ENCODE peak calls at places on chromosomes 6 and 20, in nine cellular contexts. One of them, this sample, is unnamed. For H3K4me1, the result is how much of the 10 kb centered on the place peaks cover.

GRCh38 chr20:23115823-23116222 is 29.7 kb upstream of the CD93 start:
- DNase-seq in PC-9: no peak
- DNase-seq in GM23248: peak
- DNase-seq in A549: no peak
- DNase-seq in tibial artery: no peak
- DNase-seq in cardiac muscle cell: no peak
- DNase-seq in endothelial cell of umbilical vein: no peak
- DNase-seq in uterus: no peak
- DNase-seq in psoas muscle: no peak
- DNase-seq in this sample: no peak

GRCh38 chr20:36745234-36745926 is 510 bp downstream of the NDRG3 start:
- DNase-seq in PC-9: no peak
- DNase-seq in GM23248: peak
- DNase-seq in A549: peak
- DNase-seq in tibial artery: no peak
- DNase-seq in cardiac muscle cell: peak
- DNase-seq in endothelial cell of umbilical vein: peak
- DNase-seq in uterus: peak
- DNase-seq in psoas muscle: peak
- DNase-seq in this sample: no peak

GRCh38 chr6:87590989-87591388 is 1.1 kb downstream of the ORC3 start:
- DNase-seq in PC-9: no peak
- DNase-seq in GM23248: peak
- DNase-seq in A549: no peak
- DNase-seq in tibial artery: no peak
- DNase-seq in cardiac muscle cell: no peak
- DNase-seq in endothelial cell of umbilical vein: no peak
- DNase-seq in uterus: no peak
- DNase-seq in psoas muscle: no peak
- DNase-seq in this sample: no peak

GRCh38 chr6:169092375-169092774 is 161.3 kb downstream of the THBS2 start:
- DNase-seq in PC-9: no peak
- DNase-seq in GM23248: peak
- DNase-seq in A549: no peak
- DNase-seq in tibial artery: no peak
- DNase-seq in cardiac muscle cell: no peak
- DNase-seq in endothelial cell of umbilical vein: no peak
- DNase-seq in uterus: no peak
- DNase-seq in psoas muscle: no peak
- DNase-seq in this sample: no peak

GRCh38 chr20:13333793-13334192 is 112.7 kb downstream of the ISM1 start:
- DNase-seq in PC-9: no peak
- DNase-seq in GM23248: no peak
- DNase-seq in A549: peak
- DNase-seq in tibial artery: no peak
- DNase-seq in cardiac muscle cell: no peak
- DNase-seq in endothelial cell of umbilical vein: peak
- DNase-seq in uterus: no peak
- DNase-seq in psoas muscle: no peak
- DNase-seq in this sample: no peak

GRCh38 chr20:14189794-14190402 is 147.5 kb downstream of the FLRT3 start:
- DNase-seq in PC-9: no peak
- DNase-seq in GM23248: peak
- DNase-seq in A549: peak
- DNase-seq in tibial artery: no peak
- DNase-seq in cardiac muscle cell: peak
- DNase-seq in endothelial cell of umbilical vein: peak
- DNase-seq in uterus: no peak
- DNase-seq in psoas muscle: no peak
- DNase-seq in this sample: no peak

GRCh38 chr6:101080597-101080996 is 199.5 kb upstream of the ASCC3 start:
- DNase-seq in PC-9: peak
- DNase-seq in GM23248: peak
- DNase-seq in A549: peak
- DNase-seq in tibial artery: no peak
- DNase-seq in cardiac muscle cell: no peak
- DNase-seq in endothelial cell of umbilical vein: no peak
- DNase-seq in uterus: no peak
- DNase-seq in psoas muscle: no peak
- DNase-seq in this sample: no peak

GRCh38 chr20:45343445-45343866 is 4.8 kb downstream of the SDC4 start:
- DNase-seq in PC-9: peak
- DNase-seq in GM23248: no peak
- DNase-seq in A549: no peak
- DNase-seq in tibial artery: no peak
- DNase-seq in cardiac muscle cell: no peak
- DNase-seq in endothelial cell of umbilical vein: no peak
- DNase-seq in uterus: no peak
- DNase-seq in psoas muscle: no peak
- DNase-seq in this sample: no peak

GRCh38 chr20:59044295-59044694 is 1.7 kb upstream of the PRELID3B start:
- DNase-seq in PC-9: no peak
- DNase-seq in GM23248: no peak
- DNase-seq in A549: no peak
- DNase-seq in tibial artery: no peak
- DNase-seq in cardiac muscle cell: no peak
- DNase-seq in endothelial cell of umbilical vein: no peak
- DNase-seq in uterus: no peak
- DNase-seq in psoas muscle: no peak
- DNase-seq in this sample: no peak

GRCh38 chr6:98292812-98293211 is 541.6 kb upstream of the POU3F2 start:
- DNase-seq in PC-9: no peak
- DNase-seq in GM23248: no peak
- DNase-seq in A549: no peak
- DNase-seq in tibial artery: no peak
- DNase-seq in cardiac muscle cell: no peak
- DNase-seq in endothelial cell of umbilical vein: no peak
- DNase-seq in uterus: no peak
- DNase-seq in psoas muscle: no peak
- DNase-seq in this sample: no peak

GRCh38 chr20:15411781-15412180 is 1074.4 kb upstream of the FLRT3 start:
- DNase-seq in PC-9: no peak
- DNase-seq in GM23248: no peak
- DNase-seq in A549: no peak
- DNase-seq in tibial artery: no peak
- DNase-seq in cardiac muscle cell: no peak
- DNase-seq in endothelial cell of umbilical vein: no peak
- DNase-seq in uterus: no peak
- DNase-seq in psoas muscle: no peak
- DNase-seq in this sample: no peak

GRCh38 chr20:21613512-21613911 is 92.0 kb upstream of the PAX1 start:
- DNase-seq in PC-9: no peak
- DNase-seq in GM23248: peak
- DNase-seq in A549: no peak
- DNase-seq in tibial artery: no peak
- DNase-seq in cardiac muscle cell: no peak
- DNase-seq in endothelial cell of umbilical vein: no peak
- DNase-seq in uterus: no peak
- DNase-seq in psoas muscle: no peak
- DNase-seq in this sample: no peak

GRCh38 chr6:170434821-170435155 is 118.3 kb downstream of the PSMB1 start:
- DNase-seq in PC-9: no peak
- DNase-seq in GM23248: no peak
- DNase-seq in A549: no peak
- DNase-seq in tibial artery: no peak
- DNase-seq in cardiac muscle cell: no peak
- DNase-seq in endothelial cell of umbilical vein: no peak
- DNase-seq in uterus: no peak
- DNase-seq in psoas muscle: peak
- DNase-seq in this sample: no peak

GRCh38 chr6:143744593-143745151 is 66.9 kb downstream of the PHACTR2 start:
- DNase-seq in PC-9: peak
- DNase-seq in GM23248: no peak
- DNase-seq in A549: peak
- DNase-seq in tibial artery: no peak
- DNase-seq in cardiac muscle cell: no peak
- DNase-seq in endothelial cell of umbilical vein: no peak
- DNase-seq in uterus: no peak
- DNase-seq in psoas muscle: no peak
- DNase-seq in this sample: no peak
- H3K4me1 ChIP-seq in PC-9: under half
- H3K4me1 ChIP-seq in GM23248: under half
- H3K4me1 ChIP-seq in A549: under half
- H3K4me1 ChIP-seq in tibial artery: under half
- H3K4me1 ChIP-seq in cardiac muscle cell: under half
- H3K4me1 ChIP-seq in endothelial cell of umbilical vein: under half
- H3K4me1 ChIP-seq in uterus: under half
- H3K4me1 ChIP-seq in psoas muscle: under half
- H3K4me1 ChIP-seq in this sample: under half

GRCh38 chr20:51020657-51021056 is 2.2 kb downstream of the KCNG1 start:
- DNase-seq in PC-9: no peak
- DNase-seq in GM23248: no peak
- DNase-seq in A549: no peak
- DNase-seq in tibial artery: no peak
- DNase-seq in cardiac muscle cell: no peak
- DNase-seq in endothelial cell of umbilical vein: no peak
- DNase-seq in uterus: no peak
- DNase-seq in psoas muscle: no peak
- DNase-seq in this sample: no peak
- H3K4me1 ChIP-seq in PC-9: under half
- H3K4me1 ChIP-seq in GM23248: under half
- H3K4me1 ChIP-seq in A549: under half
- H3K4me1 ChIP-seq in tibial artery: under half
- H3K4me1 ChIP-seq in cardiac muscle cell: under half
- H3K4me1 ChIP-seq in endothelial cell of umbilical vein: under half
- H3K4me1 ChIP-seq in uterus: under half
- H3K4me1 ChIP-seq in psoas muscle: under half
- H3K4me1 ChIP-seq in this sample: under half

DNA sequence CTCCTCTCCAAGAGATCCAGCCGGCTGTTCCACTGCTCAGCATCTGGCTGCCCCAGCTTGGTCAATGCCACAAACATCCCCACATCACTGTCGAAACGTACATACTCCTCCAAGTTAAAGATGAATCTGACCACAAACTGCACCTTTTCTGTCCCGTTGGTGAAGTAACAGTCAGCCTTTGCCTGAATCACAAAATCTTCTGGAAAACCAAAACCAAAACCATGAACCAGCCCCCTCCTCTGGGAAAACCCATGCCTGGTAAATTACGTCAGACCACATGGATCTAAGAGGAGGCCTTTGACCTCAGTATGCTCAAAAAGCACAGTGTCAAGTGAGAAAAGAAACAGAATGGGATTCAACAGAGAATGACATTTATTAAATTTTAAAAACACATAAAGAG is 1.7 kb downstream of the HLA-DOB start:
- DNase-seq in PC-9: no peak
- DNase-seq in GM23248: no peak
- DNase-seq in A549: no peak
- DNase-seq in tibial artery: no peak
- DNase-seq in cardiac muscle cell: no peak
- DNase-seq in endothelial cell of umbilical vein: no peak
- DNase-seq in uterus: no peak
- DNase-seq in psoas muscle: no peak
- DNase-seq in this sample: no peak
- H3K4me1 ChIP-seq in PC-9: under half
- H3K4me1 ChIP-seq in GM23248: under half
- H3K4me1 ChIP-seq in A549: under half
- H3K4me1 ChIP-seq in tibial artery: under half
- H3K4me1 ChIP-seq in cardiac muscle cell: under half
- H3K4me1 ChIP-seq in endothelial cell of umbilical vein: under half
- H3K4me1 ChIP-seq in uterus: under half
- H3K4me1 ChIP-seq in psoas muscle: under half
- H3K4me1 ChIP-seq in this sample: under half

GRCh38 chr6:6131492-6132109 is 124.9 kb upstream of the NRN1 start:
- DNase-seq in PC-9: no peak
- DNase-seq in GM23248: peak
- DNase-seq in A549: peak
- DNase-seq in tibial artery: no peak
- DNase-seq in cardiac muscle cell: peak
- DNase-seq in endothelial cell of umbilical vein: peak
- DNase-seq in uterus: no peak
- DNase-seq in psoas muscle: no peak
- DNase-seq in this sample: peak
- H3K4me1 ChIP-seq in PC-9: under half
- H3K4me1 ChIP-seq in GM23248: under half
- H3K4me1 ChIP-seq in A549: under half
- H3K4me1 ChIP-seq in tibial artery: under half
- H3K4me1 ChIP-seq in cardiac muscle cell: under half
- H3K4me1 ChIP-seq in endothelial cell of umbilical vein: under half
- H3K4me1 ChIP-seq in uterus: under half
- H3K4me1 ChIP-seq in psoas muscle: under half
- H3K4me1 ChIP-seq in this sample: under half

GRCh38 chr6:16704706-16705402 is 56.4 kb downstream of the ATXN1 start:
- DNase-seq in PC-9: no peak
- DNase-seq in GM23248: peak
- DNase-seq in A549: no peak
- DNase-seq in tibial artery: no peak
- DNase-seq in cardiac muscle cell: peak
- DNase-seq in endothelial cell of umbilical vein: peak
- DNase-seq in uterus: no peak
- DNase-seq in psoas muscle: no peak
- DNase-seq in this sample: no peak

GRCh38 chr6:16698988-16699868 is 62.0 kb downstream of the ATXN1 start:
- DNase-seq in PC-9: no peak
- DNase-seq in GM23248: peak
- DNase-seq in A549: no peak
- DNase-seq in tibial artery: no peak
- DNase-seq in cardiac muscle cell: no peak
- DNase-seq in endothelial cell of umbilical vein: no peak
- DNase-seq in uterus: no peak
- DNase-seq in psoas muscle: no peak
- DNase-seq in this sample: no peak

GRCh38 chr6:16697437-16698162 is 63.7 kb downstream of the ATXN1 start:
- DNase-seq in PC-9: no peak
- DNase-seq in GM23248: no peak
- DNase-seq in A549: no peak
- DNase-seq in tibial artery: no peak
- DNase-seq in cardiac muscle cell: no peak
- DNase-seq in endothelial cell of umbilical vein: no peak
- DNase-seq in uterus: no peak
- DNase-seq in psoas muscle: no peak
- DNase-seq in this sample: no peak

GRCh38 chr6:16698163-16698533 is 63.1 kb downstream of the ATXN1 start:
- DNase-seq in PC-9: no peak
- DNase-seq in GM23248: peak
- DNase-seq in A549: no peak
- DNase-seq in tibial artery: no peak
- DNase-seq in cardiac muscle cell: no peak
- DNase-seq in endothelial cell of umbilical vein: no peak
- DNase-seq in uterus: no peak
- DNase-seq in psoas muscle: no peak
- DNase-seq in this sample: no peak

GRCh38 chr6:16700202-16700997 is 60.9 kb downstream of the ATXN1 start:
- DNase-seq in PC-9: no peak
- DNase-seq in GM23248: no peak
- DNase-seq in A549: no peak
- DNase-seq in tibial artery: no peak
- DNase-seq in cardiac muscle cell: peak
- DNase-seq in endothelial cell of umbilical vein: peak
- DNase-seq in uterus: no peak
- DNase-seq in psoas muscle: no peak
- DNase-seq in this sample: no peak
- H3K4me1 ChIP-seq in PC-9: under half
- H3K4me1 ChIP-seq in GM23248: under half
- H3K4me1 ChIP-seq in A549: under half
- H3K4me1 ChIP-seq in tibial artery: under half
- H3K4me1 ChIP-seq in cardiac muscle cell: under half
- H3K4me1 ChIP-seq in endothelial cell of umbilical vein: under half
- H3K4me1 ChIP-seq in uterus: under half
- H3K4me1 ChIP-seq in psoas muscle: half or more
- H3K4me1 ChIP-seq in this sample: under half